ENCODE peak calls at places on chromosome 18, in five cellular contexts. One of them, this sample, is unnamed.

GRCh38 chr18:51668101-51668500 is 470.6 kb upstream of the MEX3C start:
- DNase-seq in PC-9: peak; percentile 22
- DNase-seq in glutamatergic neuron: peak; percentile 83
- DNase-seq in cardiac muscle cell: peak; percentile 63
- DNase-seq in mammary epithelial cell: peak; percentile 39
- DNase-seq in this sample: peak; percentile 85

GRCh38 chr18:39742015-39742466 is 2176.4 kb upstream of the CELF4 start:
- DNase-seq in PC-9: no peak
- DNase-seq in glutamatergic neuron: no peak
- DNase-seq in cardiac muscle cell: no peak
- DNase-seq in mammary epithelial cell: no peak
- DNase-seq in this sample: no peak

GRCh38 chr18:54671291-54671881 is 80.3 kb downstream of the DYNAP start:
- DNase-seq in PC-9: no peak
- DNase-seq in glutamatergic neuron: no peak
- DNase-seq in cardiac muscle cell: peak; percentile 59
- DNase-seq in mammary epithelial cell: peak; percentile 11
- DNase-seq in this sample: no peak

GRCh38 chr18:59272971-59273935 is at the start of gene RAX:
- DNase-seq in PC-9: no peak
- DNase-seq in glutamatergic neuron: peak; percentile 76
- DNase-seq in cardiac muscle cell: peak; percentile 22
- DNase-seq in mammary epithelial cell: no peak
- DNase-seq in this sample: peak; percentile 55

GRCh38 chr18:11655605-11655932 is 33.5 kb upstream of the GNAL start:
- DNase-seq in PC-9: no peak
- DNase-seq in glutamatergic neuron: no peak
- DNase-seq in cardiac muscle cell: no peak
- DNase-seq in mammary epithelial cell: no peak
- DNase-seq in this sample: no peak

GRCh38 chr18:50715919-50716318 is 103.9 kb downstream of the MRO start:
- DNase-seq in PC-9: no peak
- DNase-seq in glutamatergic neuron: no peak
- DNase-seq in cardiac muscle cell: peak; percentile 44
- DNase-seq in mammary epithelial cell: no peak
- DNase-seq in this sample: no peak

GRCh38 chr18:43744960-43745740 is 467.9 kb upstream of the SYT4 start:
- DNase-seq in PC-9: no peak
- DNase-seq in glutamatergic neuron: no peak
- DNase-seq in cardiac muscle cell: no peak
- DNase-seq in mammary epithelial cell: no peak
- DNase-seq in this sample: no peak

GRCh38 chr18:79942786-79943607 is 8.5 kb downstream of the SLC66A2 start:
- DNase-seq in PC-9: no peak
- DNase-seq in glutamatergic neuron: no peak
- DNase-seq in cardiac muscle cell: no peak
- DNase-seq in mammary epithelial cell: no peak
- DNase-seq in this sample: no peak

GRCh38 chr18:13835202-13835601 is 11.3 kb downstream of the MC5R start:
- DNase-seq in PC-9: no peak
- DNase-seq in glutamatergic neuron: no peak
- DNase-seq in cardiac muscle cell: no peak
- DNase-seq in mammary epithelial cell: no peak
- DNase-seq in this sample: no peak

GRCh38 chr18:42045346-42045745 is 90.3 kb downstream of the PIK3C3 start:
- DNase-seq in PC-9: no peak
- DNase-seq in glutamatergic neuron: no peak
- DNase-seq in cardiac muscle cell: peak; percentile 8
- DNase-seq in mammary epithelial cell: no peak
- DNase-seq in this sample: no peak

GRCh38 chr18:24266124-24266523 is 127.3 kb downstream of the CABYR start:
- DNase-seq in PC-9: no peak
- DNase-seq in glutamatergic neuron: no peak
- DNase-seq in cardiac muscle cell: no peak
- DNase-seq in mammary epithelial cell: no peak
- DNase-seq in this sample: no peak

GRCh38 chr18:23105581-23106219 is 29.6 kb upstream of the CABLES1 start:
- DNase-seq in PC-9: peak; percentile 37
- DNase-seq in glutamatergic neuron: no peak
- DNase-seq in cardiac muscle cell: no peak
- DNase-seq in mammary epithelial cell: no peak
- DNase-seq in this sample: no peak

GRCh38 chr18:67669993-67670671 is 153.6 kb upstream of the DSEL start:
- DNase-seq in PC-9: no peak
- DNase-seq in glutamatergic neuron: no peak
- DNase-seq in cardiac muscle cell: peak; percentile 79
- DNase-seq in mammary epithelial cell: peak; percentile 5
- DNase-seq in this sample: no peak

GRCh38 chr18:44507729-44508325 is 172.9 kb upstream of the SETBP1 start:
- DNase-seq in PC-9: no peak
- DNase-seq in glutamatergic neuron: no peak
- DNase-seq in cardiac muscle cell: peak; percentile 31
- DNase-seq in mammary epithelial cell: no peak
- DNase-seq in this sample: no peak

GRCh38 chr18:2985628-2986027 is 27.3 kb downstream of the LPIN2 start:
- DNase-seq in PC-9: no peak
- DNase-seq in glutamatergic neuron: no peak
- DNase-seq in cardiac muscle cell: peak; percentile 68
- DNase-seq in mammary epithelial cell: peak; percentile 13
- DNase-seq in this sample: no peak

GRCh38 chr18:70044626-70045025 is 97.0 kb upstream of the CD226 start:
- DNase-seq in PC-9: no peak
- DNase-seq in glutamatergic neuron: no peak
- DNase-seq in cardiac muscle cell: peak; percentile 94
- DNase-seq in mammary epithelial cell: peak; percentile 98
- DNase-seq in this sample: no peak

GRCh38 chr18:50819027-50819726 is 639 bp downstream of the MRO start:
- DNase-seq in PC-9: peak; percentile 13
- DNase-seq in glutamatergic neuron: no peak
- DNase-seq in cardiac muscle cell: peak; percentile 65
- DNase-seq in mammary epithelial cell: peak; percentile 16
- DNase-seq in this sample: peak; percentile 7

GRCh38 chr18:6219116-6219717 is 195.5 kb downstream of the L3MBTL4 start:
- DNase-seq in PC-9: peak; percentile 9
- DNase-seq in glutamatergic neuron: peak; percentile 81
- DNase-seq in cardiac muscle cell: peak; percentile 62
- DNase-seq in mammary epithelial cell: no peak
- DNase-seq in this sample: peak; percentile 71

GRCh38 chr18:158128-159036 is at the start of gene USP14:
- DNase-seq in PC-9: peak; percentile 97
- DNase-seq in glutamatergic neuron: peak; percentile 99
- DNase-seq in cardiac muscle cell: peak; percentile 98
- DNase-seq in mammary epithelial cell: peak; percentile 95
- DNase-seq in this sample: peak; percentile 93

DNA sequence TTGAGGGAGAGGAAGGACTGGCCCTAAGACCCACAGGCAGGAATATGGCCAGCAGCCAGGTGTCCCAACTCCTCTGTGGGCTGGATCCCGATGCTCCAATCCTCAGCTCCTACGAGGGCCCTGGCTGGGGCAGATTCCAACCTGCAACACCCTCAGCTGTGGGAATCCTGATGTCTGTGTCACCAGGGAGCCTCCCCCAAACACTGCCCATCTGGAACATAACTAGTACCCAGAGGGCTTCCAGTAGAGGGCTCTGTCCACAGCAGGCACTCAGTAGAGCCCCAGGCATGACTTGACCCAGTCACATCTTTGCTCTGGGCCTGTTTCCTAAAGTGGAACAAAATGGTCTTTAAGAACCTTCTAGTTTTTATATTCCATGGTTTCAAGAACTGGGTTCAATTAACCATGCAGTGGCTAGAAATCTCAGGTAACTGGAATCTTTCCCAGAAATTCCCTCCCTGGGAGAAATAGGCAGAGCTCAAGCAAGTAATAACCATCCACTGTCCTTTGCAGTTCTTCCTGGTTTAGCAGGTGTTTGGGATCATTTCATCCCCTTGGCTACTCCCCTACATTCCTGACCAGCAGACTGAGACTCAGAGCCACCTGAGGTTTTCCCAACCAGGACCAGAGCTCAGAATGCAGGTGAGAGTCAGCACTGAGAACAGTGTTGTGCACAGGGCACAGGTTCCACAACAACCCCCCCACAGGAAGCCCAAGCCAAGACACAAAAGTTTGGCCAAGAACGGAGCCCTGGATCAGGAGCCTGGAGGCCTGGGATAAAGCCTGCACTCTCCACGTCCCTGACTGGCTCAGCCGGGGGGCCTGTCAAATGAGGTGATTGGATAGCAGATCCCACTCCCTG is 20.8 kb upstream of the LOXHD1 start:
- DNase-seq in PC-9: no peak
- DNase-seq in glutamatergic neuron: no peak
- DNase-seq in cardiac muscle cell: no peak
- DNase-seq in mammary epithelial cell: peak; percentile 33
- DNase-seq in this sample: no peak
- TF ChIP-seq CTCF in PC-9: no peak
- TF ChIP-seq CTCF in glutamatergic neuron: no peak
- TF ChIP-seq CTCF in cardiac muscle cell: no peak
- TF ChIP-seq CTCF in mammary epithelial cell: no peak
- TF ChIP-seq CTCF in this sample: no peak

GRCh38 chr18:9788140-9788539 is 80.0 kb downstream of the RAB31 start:
- DNase-seq in PC-9: no peak
- DNase-seq in glutamatergic neuron: no peak
- DNase-seq in cardiac muscle cell: no peak
- DNase-seq in mammary epithelial cell: no peak
- DNase-seq in this sample: no peak

GRCh38 chr18:9796933-9797549 is 88.7 kb upstream of the TXNDC2 start:
- DNase-seq in PC-9: no peak
- DNase-seq in glutamatergic neuron: peak; percentile 38
- DNase-seq in cardiac muscle cell: no peak
- DNase-seq in mammary epithelial cell: no peak
- DNase-seq in this sample: no peak

GRCh38 chr18:9790261-9790660 is 82.2 kb downstream of the RAB31 start:
- DNase-seq in PC-9: no peak
- DNase-seq in glutamatergic neuron: no peak
- DNase-seq in cardiac muscle cell: peak; percentile 42
- DNase-seq in mammary epithelial cell: no peak
- DNase-seq in this sample: no peak

GRCh38 chr18:9788860-9789259 is 80.8 kb downstream of the RAB31 start:
- DNase-seq in PC-9: no peak
- DNase-seq in glutamatergic neuron: no peak
- DNase-seq in cardiac muscle cell: no peak
- DNase-seq in mammary epithelial cell: no peak
- DNase-seq in this sample: no peak

DNA sequence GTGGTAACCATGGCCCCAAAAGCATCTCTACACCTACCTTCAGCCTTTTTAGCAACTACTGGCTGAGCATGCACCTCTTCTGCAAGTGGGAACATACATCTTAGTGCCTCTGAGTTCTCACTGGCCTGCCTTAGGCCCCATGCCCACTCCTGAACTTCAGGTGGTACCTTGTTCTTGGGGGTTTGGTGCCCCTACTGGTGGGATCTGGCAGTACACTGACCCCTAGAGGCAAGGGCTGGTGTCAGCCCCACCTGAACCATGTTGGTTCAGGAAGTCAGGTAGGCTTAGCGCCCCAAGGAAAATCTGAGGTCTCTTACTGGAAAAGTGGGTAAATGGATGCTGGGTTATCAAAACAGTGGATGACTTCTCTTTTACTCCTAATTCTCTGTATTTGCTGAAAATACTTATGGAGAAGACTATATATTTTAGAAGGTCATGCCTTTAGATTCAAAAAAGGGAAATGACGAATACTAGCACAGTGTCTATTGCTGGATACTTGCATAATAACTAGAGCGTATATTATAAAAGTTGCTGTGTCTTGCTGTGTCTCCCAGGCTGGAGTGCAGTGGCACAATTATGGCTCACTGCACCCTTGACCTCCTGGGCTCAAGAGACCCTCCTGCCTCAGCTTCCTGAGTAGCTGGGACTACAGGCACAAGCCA is 84.6 kb downstream of the RAB31 start:
- DNase-seq in PC-9: no peak
- DNase-seq in glutamatergic neuron: no peak
- DNase-seq in cardiac muscle cell: no peak
- DNase-seq in mammary epithelial cell: no peak
- DNase-seq in this sample: no peak
- TF ChIP-seq CTCF in PC-9: peak; percentile 61
- TF ChIP-seq CTCF in glutamatergic neuron: peak; percentile 70
- TF ChIP-seq CTCF in cardiac muscle cell: peak; percentile 51
- TF ChIP-seq CTCF in mammary epithelial cell: peak; percentile 40
- TF ChIP-seq CTCF in this sample: peak; percentile 62

GRCh38 chr18:32435631-32436500 is 34.8 kb downstream of the GAREM1 start:
- DNase-seq in PC-9: no peak
- DNase-seq in glutamatergic neuron: no peak
- DNase-seq in cardiac muscle cell: no peak
- DNase-seq in mammary epithelial cell: no peak
- DNase-seq in this sample: no peak
- TF ChIP-seq CTCF in PC-9: no peak
- TF ChIP-seq CTCF in glutamatergic neuron: no peak
- TF ChIP-seq CTCF in cardiac muscle cell: no peak
- TF ChIP-seq CTCF in mammary epithelial cell: no peak
- TF ChIP-seq CTCF in this sample: no peak

GRCh38 chr18:36420826-36421225 is 123.3 kb downstream of the FHOD3 start:
- DNase-seq in PC-9: no peak
- DNase-seq in glutamatergic neuron: no peak
- DNase-seq in cardiac muscle cell: no peak
- DNase-seq in mammary epithelial cell: no peak
- DNase-seq in this sample: no peak

GRCh38 chr18:36427369-36427768 is 129.9 kb downstream of the FHOD3 start:
- DNase-seq in PC-9: no peak
- DNase-seq in glutamatergic neuron: no peak
- DNase-seq in cardiac muscle cell: no peak
- DNase-seq in mammary epithelial cell: peak; percentile 45
- DNase-seq in this sample: no peak

GRCh38 chr18:36427831-36428230 is 130.3 kb downstream of the FHOD3 start:
- DNase-seq in PC-9: no peak
- DNase-seq in glutamatergic neuron: no peak
- DNase-seq in cardiac muscle cell: no peak
- DNase-seq in mammary epithelial cell: no peak
- DNase-seq in this sample: no peak

GRCh38 chr18:36428431-36429029 is 131.0 kb downstream of the FHOD3 start:
- DNase-seq in PC-9: no peak
- DNase-seq in glutamatergic neuron: no peak
- DNase-seq in cardiac muscle cell: no peak
- DNase-seq in mammary epithelial cell: no peak
- DNase-seq in this sample: no peak

DNA sequence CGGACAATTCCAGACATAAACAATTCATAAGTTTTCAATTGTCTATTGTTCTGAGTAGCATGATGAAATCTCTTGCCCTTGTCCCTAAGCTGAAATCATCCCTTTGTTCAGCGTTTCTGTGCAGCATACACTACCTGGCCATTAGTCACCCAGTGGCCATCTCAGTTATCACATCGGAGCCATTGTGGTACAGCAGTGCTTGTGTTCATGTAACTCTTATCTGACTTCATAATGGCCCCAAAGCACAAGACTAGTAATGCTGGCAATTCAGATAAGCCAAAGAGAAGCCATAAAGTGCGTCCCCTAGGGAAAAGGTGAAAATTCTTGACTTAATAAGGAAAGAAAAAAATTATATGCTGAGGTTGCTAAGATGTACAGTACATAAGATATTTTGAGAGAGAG is 127.2 kb downstream of the FHOD3 start:
- DNase-seq in PC-9: no peak
- DNase-seq in glutamatergic neuron: no peak
- DNase-seq in cardiac muscle cell: no peak
- DNase-seq in mammary epithelial cell: peak; percentile 63
- DNase-seq in this sample: no peak
- TF ChIP-seq CTCF in PC-9: no peak
- TF ChIP-seq CTCF in glutamatergic neuron: no peak
- TF ChIP-seq CTCF in cardiac muscle cell: no peak
- TF ChIP-seq CTCF in mammary epithelial cell: peak; percentile 26
- TF ChIP-seq CTCF in this sample: peak; percentile 32